ENCODE peak calls at places on chromosomes 5 and 9, in eight cellular contexts. R, O, L, D, Q, Y, J and T are unnamed samples.

GRCh38 chr9:72703574-72703973 is 182.2 kb downstream of the TMC1 start:
- DNase-seq in D (no peak), O (peak; percentile 26), J (no peak), L (no peak), Q (no peak), Y (no peak), R (no peak), T (no peak)

GRCh38 chr5:43515678-43516048 is 715 bp upstream of the C5orf34 start:
- DNase-seq in Q (no peak), L (no peak), R (no peak), O (no peak), J (no peak), D (no peak), Y (no peak), T (no peak)

GRCh38 chr9:89721971-89722530 is 117.2 kb downstream of the GADD45G start:
- DNase-seq in Q (no peak), Y (no peak), R (no peak), L (no peak), D (no peak), O (peak; percentile 80), J (no peak), T (no peak)

GRCh38 chr9:35448511-35448910 is 41.4 kb upstream of the RUSC2 start:
- DNase-seq in R (no peak), Y (no peak), O (no peak), Q (peak; percentile 35), L (no peak), D (no peak), J (no peak), T (no peak)

GRCh38 chr5:57915536-57915935 is 432.9 kb upstream of the ACTBL2 start:
- DNase-seq in Y (no peak), O (no peak), R (no peak), Q (no peak), D (no peak), J (no peak), L (no peak), T (no peak)

GRCh38 chr5:172690258-172691075 is 49.4 kb downstream of the NEURL1B start:
- DNase-seq in D (no peak), Q (no peak), R (no peak), J (no peak), O (no peak), L (no peak), Y (no peak), T (no peak)

GRCh38 chr5:143054480-143054941 is 284.3 kb downstream of the ARHGAP26 start:
- DNase-seq in Q (no peak), J (no peak), L (no peak), Y (no peak), D (no peak), O (no peak), R (no peak), T (no peak)

GRCh38 chr9:91187965-91188344 is 173.8 kb downstream of the AUH start:
- DNase-seq in D (no peak), Y (no peak), J (peak; percentile 27), O (no peak), L (no peak), R (no peak), Q (no peak), T (no peak)

GRCh38 chr5:66840527-66841013 is 244.4 kb downstream of the MAST4 start:
- DNase-seq in J (peak; percentile 35), Q (no peak), Y (no peak), D (no peak), R (no peak), O (no peak), L (no peak), T (no peak)

GRCh38 chr5:2352101-2352861 is 399.2 kb downstream of the IRX2 start:
- DNase-seq in L (no peak), D (no peak), Y (no peak), Q (no peak), J (no peak), R (no peak), O (no peak), T (no peak)

GRCh38 chr9:133771486-133772482 is 33.6 kb upstream of the SARDH start:
- DNase-seq in J (no peak), D (peak; percentile 13), L (no peak), O (peak; percentile 76), R (peak; percentile 6), Q (no peak), Y (no peak), T (no peak)

GRCh38 chr9:96667363-96667728 is 12.2 kb upstream of the PRXL2C start:
- DNase-seq in R (no peak), O (no peak), Q (peak; percentile 64), L (no peak), D (no peak), Y (no peak), J (no peak), T (no peak)

GRCh38 chr5:149264432-149265069 is 7.1 kb upstream of the AFAP1L1 start:
- DNase-seq in L (no peak), Y (no peak), R (no peak), Q (peak; percentile 81), O (no peak), J (peak; percentile 64), D (no peak), T (peak; percentile 64)

GRCh38 chr9:127119319-127119709 is 3.1 kb downstream of the ANGPTL2 start:
- DNase-seq in Y (no peak), J (no peak), R (no peak), L (no peak), Q (no peak), O (no peak), D (no peak), T (no peak)

GRCh38 chr9:127116946-127117345 is 5.5 kb downstream of the ANGPTL2 start:
- DNase-seq in O (no peak), J (no peak), R (no peak), L (no peak), Q (peak; percentile 83), D (no peak), Y (no peak), T (no peak)

GRCh38 chr9:127116088-127116726 is 6.2 kb downstream of the ANGPTL2 start:
- DNase-seq in Y (no peak), L (no peak), J (no peak), D (no peak), Q (no peak), O (no peak), R (no peak), T (no peak)

GRCh38 chr9:127117801-127118200 is 4.6 kb downstream of the ANGPTL2 start:
- DNase-seq in D (no peak), Q (no peak), Y (no peak), J (no peak), O (no peak), L (no peak), R (no peak), T (no peak)

GRCh38 chr9:127118597-127119318 is 3.7 kb downstream of the ANGPTL2 start:
- DNase-seq in J (no peak), R (no peak), O (no peak), Y (no peak), D (no peak), Q (no peak), L (no peak), T (no peak)
- H3K27me3 ChIP-seq in J (peaks cover 20% of the 10 kb centered on the region), R (no peaks in the 10 kb centered on the region), O (no peaks in the 10 kb centered on the region), Y (peaks cover 6% of the 10 kb centered on the region), D (no peaks in the 10 kb centered on the region), Q (no peaks in the 10 kb centered on the region), L (no peaks in the 10 kb centered on the region), T (peaks cover 9% of the 10 kb centered on the region)

GRCh38 chr9:112890106-112891081 is at the start of gene SLC46A2:
- DNase-seq in Q (peak; percentile 16), D (no peak), J (peak; percentile 18), R (no peak), O (peak; percentile 90), Y (no peak), L (no peak), T (no peak)
- H3K36me3 ChIP-seq in Q (no peaks in the 10 kb centered on the region), D (no peaks in the 10 kb centered on the region), J (no peaks in the 10 kb centered on the region), R (no peaks in the 10 kb centered on the region), O (no peaks in the 10 kb centered on the region), Y (no peaks in the 10 kb centered on the region), L (no peaks in the 10 kb centered on the region), T (no peaks in the 10 kb centered on the region)

DNA sequence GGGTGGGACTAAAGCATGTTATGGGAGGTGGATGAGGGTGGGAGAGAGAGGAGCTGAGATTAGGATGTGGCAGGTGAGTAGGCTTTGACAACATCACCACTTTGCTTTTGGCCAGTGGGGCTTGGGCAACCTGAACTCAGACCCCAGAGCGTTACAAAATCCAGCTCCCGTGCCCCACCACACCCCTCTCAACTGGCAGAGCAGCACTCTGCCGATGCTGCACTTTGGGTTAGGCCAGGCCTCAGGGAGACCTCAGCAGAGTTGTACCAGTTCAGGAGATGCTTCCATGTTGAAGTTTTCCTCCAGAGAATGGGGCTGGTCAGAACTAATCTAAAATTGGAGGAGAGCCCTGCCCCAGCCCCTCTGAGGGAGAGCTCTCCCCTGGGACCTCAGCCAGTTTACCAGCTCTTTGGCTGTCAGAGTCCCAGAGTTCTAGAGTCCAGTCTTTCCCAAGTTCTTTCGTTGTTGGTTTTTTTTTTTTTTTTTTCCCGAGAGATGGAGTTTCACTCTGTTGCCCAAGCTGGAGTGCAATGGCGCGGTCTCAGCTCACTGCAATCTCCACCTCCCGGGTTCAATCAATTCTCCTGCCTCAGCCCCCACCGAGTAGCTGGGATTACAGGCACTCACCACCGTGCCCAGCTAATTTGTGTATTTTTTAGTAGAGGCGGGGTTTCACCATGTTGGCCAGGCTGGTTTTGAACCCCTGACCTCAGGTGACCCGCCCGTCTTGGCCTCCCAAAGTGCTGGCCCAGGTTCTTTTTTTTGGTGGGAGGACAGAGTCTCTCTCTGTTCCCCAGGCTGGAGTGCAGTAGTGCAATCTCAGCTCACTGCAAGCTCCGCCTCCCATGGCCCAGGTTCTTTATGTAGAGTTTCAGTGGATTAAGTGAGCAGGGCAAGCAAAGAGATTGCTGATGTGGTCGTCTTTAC is 17.8 kb downstream of the NUDT2 start:
- DNase-seq in L (no peak), D (no peak), R (no peak), Q (no peak), O (no peak), J (no peak), Y (no peak), T (no peak)
- H3K4me1 ChIP-seq in L (no peaks in the 10 kb centered on the region), D (peaks cover 4% of the 10 kb centered on the region), R (no peaks in the 10 kb centered on the region), Q (no peaks in the 10 kb centered on the region), O (peaks cover 3% of the 10 kb centered on the region), J (no peaks in the 10 kb centered on the region), Y (peaks cover 4% of the 10 kb centered on the region), T (no peaks in the 10 kb centered on the region)

GRCh38 chr9:132147839-132148238 is 14.0 kb upstream of the NTNG2 start:
- DNase-seq in Y (no peak), L (no peak), R (no peak), D (no peak), Q (no peak), J (no peak), O (no peak), T (no peak)

GRCh38 chr9:132144708-132145365 is 17.0 kb upstream of the NTNG2 start:
- DNase-seq in R (no peak), D (no peak), J (peak; percentile 45), O (no peak), Q (no peak), Y (no peak), L (no peak), T (no peak)

GRCh38 chr9:132147331-132147730 is 14.5 kb upstream of the NTNG2 start:
- DNase-seq in R (no peak), J (no peak), D (no peak), L (no peak), Y (no peak), O (no peak), Q (no peak), T (no peak)

GRCh38 chr9:132146575-132146974 is 15.3 kb upstream of the NTNG2 start:
- DNase-seq in Q (no peak), L (no peak), Y (no peak), D (no peak), J (no peak), R (no peak), O (no peak), T (no peak)

DNA sequence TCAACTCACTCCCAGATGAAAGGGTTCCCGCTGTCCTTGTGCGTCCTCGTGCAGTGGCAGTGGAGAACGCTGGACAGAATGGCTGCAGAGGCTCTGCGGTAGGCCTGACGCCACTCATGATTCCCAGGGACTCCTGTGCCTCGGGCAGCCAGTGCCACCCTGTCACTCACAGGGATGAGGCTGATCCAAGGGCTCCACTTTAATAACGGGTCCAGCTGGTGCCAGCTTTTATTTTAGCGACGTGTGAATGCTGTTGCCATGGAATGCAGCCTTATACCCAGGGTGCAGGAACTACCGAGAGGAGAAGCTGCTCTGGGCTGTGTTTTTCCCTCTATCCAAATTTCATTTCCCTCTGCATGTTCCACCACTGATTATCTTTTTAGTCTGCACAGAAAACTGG is 15.8 kb upstream of the NTNG2 start:
- DNase-seq in L (no peak), D (no peak), Y (no peak), O (no peak), R (no peak), Q (no peak), J (no peak), T (no peak)
- H3K27me3 ChIP-seq in L (no peaks in the 10 kb centered on the region), D (peaks cover 91% of the 10 kb centered on the region), Y (no peaks in the 10 kb centered on the region), O (no peaks in the 10 kb centered on the region), R (no peaks in the 10 kb centered on the region), Q (no peaks in the 10 kb centered on the region), J (peaks cover 3% of the 10 kb centered on the region), T (peaks cover 27% of the 10 kb centered on the region)